ENCODE peak calls at places on chromosomes 5 and 9, in five cellular contexts. J is gastrocnemius medialis, Z is left ventricle myocardium inferior, O is tibial artery, D is right lobe of liver. T is an unnamed sample.

GRCh38 chr9:34577635-34578240 is 11.8 kb downstream of the CNTFR start:
- DNase-seq in J (no peak), Z (no peak), O (no peak), D (no peak), T (no peak)

GRCh38 chr5:102611312-102611711 is 112.5 kb upstream of the SLCO6A1 start:
- DNase-seq in J (no peak), Z (no peak), O (no peak), D (no peak), T (no peak)

GRCh38 chr9:108545446-108545845 is 310.3 kb downstream of the ACTL7B start:
- DNase-seq in J (no peak), Z (no peak), O (no peak), D (no peak), T (no peak)

GRCh38 chr9:71716138-71716909 is 52.0 kb downstream of the CEMIP2 start:
- DNase-seq in J (no peak), Z (no peak), O (no peak), D (no peak), T (no peak)

GRCh38 chr9:89473762-89474469 is 24.0 kb downstream of the SEMA4D start:
- DNase-seq in J (no peak), Z (no peak), O (no peak), D (no peak), T (no peak)

GRCh38 chr9:136709454-136710109 is 2.8 kb upstream of the DIPK1B start:
- DNase-seq in J (no peak), Z (no peak), O (no peak), D (no peak), T (no peak)

GRCh38 chr5:73393606-73394489 is 54.7 kb downstream of the FOXD1 start:
- DNase-seq in J (no peak), Z (no peak), O (no peak), D (no peak), T (no peak)

GRCh38 chr9:95766906-95767305 is 108.6 kb upstream of the ERCC6L2 start:
- DNase-seq in J (no peak), Z (no peak), O (no peak), D (no peak), T (no peak)

GRCh38 chr5:140986117-140986521 is 19.8 kb downstream of the PCDHAC2 start:
- DNase-seq in J (no peak), Z (no peak), O (no peak), D (no peak), T (no peak)

GRCh38 chr9:70672136-70672535 is 257.7 kb upstream of the KLF9 start:
- DNase-seq in J (no peak), Z (no peak), O (peak; percentile 22), D (no peak), T (no peak)

GRCh38 chr5:62017092-62017491 is 288.9 kb upstream of the KIF2A start:
- DNase-seq in J (no peak), Z (no peak), O (no peak), D (no peak), T (no peak)

GRCh38 chr5:149027636-149028035 is 35.2 kb downstream of the SH3TC2 start:
- DNase-seq in J (no peak), Z (no peak), O (no peak), D (no peak), T (no peak)

GRCh38 chr9:84501587-84501986 is 161.0 kb upstream of the SLC28A3 start:
- DNase-seq in J (no peak), Z (no peak), O (no peak), D (no peak), T (no peak)

GRCh38 chr5:148808864-148809642 is 17.4 kb upstream of the ADRB2 start:
- DNase-seq in J (no peak), Z (peak; percentile 22), O (no peak), D (no peak), T (no peak)

GRCh38 chr9:38183994-38184568 is 115.1 kb upstream of the SHB start:
- DNase-seq in J (no peak), Z (no peak), O (no peak), D (no peak), T (no peak)

GRCh38 chr9:117253256-117253655 is 161.6 kb downstream of the ASTN2 start:
- DNase-seq in J (no peak), Z (no peak), O (no peak), D (no peak), T (no peak)

GRCh38 chr9:117258201-117258866 is 156.5 kb downstream of the ASTN2 start:
- DNase-seq in J (no peak), Z (no peak), O (no peak), D (no peak), T (no peak)
- H3K27ac ChIP-seq in J (no peak overlapping the region), Z (no peak overlapping the region), O (no peak overlapping the region), D (no peak overlapping the region), T (no peak overlapping the region)

GRCh38 chr5:138833726-138834480 is 41.2 kb downstream of the LRRTM2 start:
- DNase-seq in J (no peak), Z (no peak), O (no peak), D (no peak), T (no peak)
- H3K4me3 ChIP-seq in J (no peak overlapping the region), Z (no peak overlapping the region), O (no peak overlapping the region), D (no peak overlapping the region), T (no peak overlapping the region)

GRCh38 chr5:65858316-65858715 is 68.1 kb upstream of the ERBIN start:
- DNase-seq in J (no peak), Z (no peak), O (no peak), D (no peak), T (no peak)

GRCh38 chr5:65866837-65867508 is 59.4 kb upstream of the ERBIN start:
- DNase-seq in J (no peak), Z (no peak), O (no peak), D (no peak), T (no peak)

GRCh38 chr5:65863747-65864146 is 62.6 kb upstream of the ERBIN start:
- DNase-seq in J (no peak), Z (no peak), O (no peak), D (no peak), T (no peak)

GRCh38 chr5:65862384-65862783 is 64.0 kb upstream of the ERBIN start:
- DNase-seq in J (no peak), Z (no peak), O (no peak), D (no peak), T (no peak)

GRCh38 chr5:65861830-65862241 is 64.5 kb upstream of the ERBIN start:
- DNase-seq in J (no peak), Z (no peak), O (no peak), D (no peak), T (no peak)
- TF ChIP-seq CTCF in J (no peak), Z (no peak), O (no peak), D (no peak), T (no peak)

GRCh38 chr5:79020861-79021561 is 35.9 kb upstream of the ARSB start:
- DNase-seq in J (peak; percentile 30), Z (peak; percentile 29), O (peak; percentile 51), D (peak; percentile 40), T (no peak)
- H3K27ac ChIP-seq in J (no peak overlapping the region), Z (no peak overlapping the region), O (no peak overlapping the region), D (no peak overlapping the region), T (no peak overlapping the region)

DNA sequence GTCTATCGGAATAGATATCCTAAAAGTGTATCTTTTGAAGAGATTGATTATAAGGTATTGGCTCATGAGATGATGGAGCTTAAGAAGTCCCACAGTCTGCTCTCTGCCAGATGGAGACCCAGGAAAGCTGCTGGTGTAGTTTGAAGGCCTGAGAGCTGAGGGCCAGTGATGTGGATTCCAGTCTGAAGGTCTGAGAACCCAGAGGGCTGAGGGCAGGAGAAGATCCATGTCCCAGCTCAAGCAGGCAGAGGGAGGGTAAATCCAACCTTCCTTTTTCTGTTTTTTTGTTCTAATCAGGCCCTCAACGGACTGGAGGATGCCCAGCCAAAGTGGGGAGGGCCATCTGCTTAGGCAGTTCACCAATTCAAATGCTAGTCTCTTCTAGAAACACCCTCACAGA is 11.0 kb upstream of the ABL1 start:
- DNase-seq in J (no peak), Z (no peak), O (no peak), D (no peak), T (no peak)
- H3K4me3 ChIP-seq in J (no peak overlapping the region), Z (no peak overlapping the region), O (no peak overlapping the region), D (no peak overlapping the region), T (peak overlapping the region; percentile 52)

DNA sequence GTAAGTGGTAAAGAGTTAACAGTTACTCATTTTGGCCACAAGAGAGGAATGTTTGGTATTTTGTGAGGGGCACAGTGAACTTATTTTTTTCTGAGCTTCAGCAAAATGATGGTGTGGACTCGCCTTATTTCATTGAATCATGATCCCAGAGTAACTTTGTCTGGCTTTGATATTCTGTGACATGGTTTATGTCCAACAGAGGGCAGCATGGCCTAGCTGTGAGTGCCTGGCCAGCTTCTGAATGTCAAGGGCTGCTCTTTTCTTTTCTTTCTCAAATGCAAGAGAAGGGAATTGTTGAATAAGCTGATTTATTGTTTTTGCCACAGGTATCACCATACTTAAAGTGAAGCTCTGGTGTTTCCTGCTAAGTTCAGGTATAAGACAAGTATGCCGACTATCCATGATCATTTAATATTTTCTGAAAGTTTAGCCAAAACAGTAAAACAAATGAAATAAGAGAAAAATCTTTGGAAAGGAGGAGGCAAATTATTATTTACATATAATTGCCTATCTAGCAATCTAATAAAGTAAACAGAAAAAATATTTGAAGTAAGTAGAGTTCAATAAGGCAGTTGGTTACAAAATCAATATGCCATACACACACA is 31.7 kb downstream of the MRPL22 start:
- DNase-seq in J (no peak), Z (no peak), O (no peak), D (no peak), T (no peak)
- TF ChIP-seq CTCF in J (no peak), Z (peak; percentile 73), O (peak; percentile 43), D (peak; percentile 60), T (peak; percentile 33)

DNA sequence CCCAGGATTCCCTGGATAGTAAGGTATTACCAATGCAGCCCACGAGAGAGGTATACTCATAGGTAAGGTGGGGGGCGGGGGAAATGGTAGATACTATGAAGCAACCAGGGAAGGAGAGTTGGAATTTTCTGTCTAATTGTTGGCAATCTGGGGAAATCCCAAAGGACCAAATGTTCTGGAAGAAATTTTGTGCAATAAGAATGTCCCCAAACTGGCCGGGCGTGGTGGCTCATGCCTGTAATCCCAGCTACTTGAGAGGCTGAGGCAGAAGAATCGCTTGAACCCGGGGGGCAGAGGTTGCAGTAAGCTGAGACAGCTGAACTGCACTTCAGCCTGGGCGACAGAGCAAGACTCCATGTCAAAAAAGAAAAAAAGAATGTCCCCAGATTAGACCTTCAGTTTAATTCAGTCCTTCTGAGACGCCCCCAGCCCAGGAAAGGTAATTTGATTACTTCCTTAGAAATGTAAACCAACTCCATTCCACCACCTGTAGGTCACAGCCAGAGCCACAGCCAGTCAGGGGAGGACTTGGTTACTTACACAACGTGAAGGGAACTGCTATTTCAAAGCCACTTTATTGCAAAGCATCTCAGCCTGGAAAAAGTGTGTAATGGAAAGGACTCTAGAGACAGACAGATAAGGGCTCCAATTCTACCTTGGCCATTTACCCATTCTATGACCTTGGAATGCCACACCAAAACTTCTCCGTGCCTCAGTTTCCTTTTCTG is 50.0 kb upstream of the KLF4 start:
- DNase-seq in J (peak; percentile 19), Z (peak; percentile 31), O (peak; percentile 54), D (no peak), T (no peak)
- H3K27ac ChIP-seq in J (no peak overlapping the region), Z (no peak overlapping the region), O (no peak overlapping the region), D (no peak overlapping the region), T (no peak overlapping the region)